ENCODE peak calls at places on chromosomes 2 and 18, in seven cellular contexts. Z is H54; K is stimulated activated CD4-positive, alpha-beta T cell treated with anti-CD3 and anti-CD28 coated beads, Interleukin-15, amount 100 ng/mL, for 24 hours; N is Peyer's patch; Y is Panc1; E is GM04504; L is activated CD8-positive, alpha-beta memory T cell treated with anti-CD3 and anti-CD28 coated beads, Interleukin-2, amount 50 U/mL, for 48 hours. V is an unnamed sample.

GRCh38 chr2:127226520-127227263 is 6.6 kb upstream of the CYP27C1 start:
- DNase-seq in N (no peak), Y (peak), K (peak), L (peak), Z (peak), E (peak), V (no peak)

GRCh38 chr2:227117852-227118251 is 46.2 kb downstream of the COL4A4 start:
- DNase-seq in Y (no peak), N (no peak), Z (no peak), L (no peak), K (no peak), E (no peak), V (no peak)

GRCh38 chr18:74413811-74414210 is 43.3 kb downstream of the DIPK1C start:
- DNase-seq in L (no peak), Z (no peak), K (no peak), Y (no peak), E (no peak), N (no peak), V (no peak)

GRCh38 chr2:96856776-96857673 is 791 bp downstream of the ANKRD39 start:
- DNase-seq in Y (no peak), Z (no peak), E (no peak), L (peak), K (peak), N (peak), V (no peak)

GRCh38 chr2:235278771-235279355 is 215.0 kb upstream of the AGAP1 start:
- DNase-seq in Y (no peak), N (no peak), K (no peak), Z (no peak), L (no peak), E (no peak), V (no peak)

GRCh38 chr2:29749843-29750242 is 171.5 kb downstream of the ALK start:
- DNase-seq in K (no peak), N (no peak), L (no peak), Z (no peak), E (no peak), Y (no peak), V (no peak)

GRCh38 chr2:15729001-15729400 is 137.3 kb downstream of the DDX1 start:
- DNase-seq in Y (no peak), N (no peak), L (no peak), Z (no peak), K (no peak), E (no peak), V (no peak)

GRCh38 chr2:144596074-144596871 is 76.4 kb upstream of the ZEB2 start:
- DNase-seq in E (no peak), Y (peak), K (no peak), Z (peak), N (peak), L (no peak), V (no peak)

GRCh38 chr2:188596054-188596453 is 304.4 kb downstream of the GULP1 start:
- DNase-seq in K (no peak), Z (no peak), E (no peak), Y (no peak), N (no peak), L (no peak), V (no peak)

GRCh38 chr2:42874838-42875801 is 82.7 kb upstream of the HAAO start:
- DNase-seq in E (no peak), N (no peak), Z (no peak), K (no peak), L (peak), Y (no peak), V (no peak)

GRCh38 chr2:217909156-217909820 is 93.5 kb downstream of the TNS1 start:
- DNase-seq in K (no peak), Y (no peak), Z (no peak), E (no peak), N (no peak), L (no peak), V (no peak)

GRCh38 chr2:9380702-9381628 is 42.4 kb downstream of the ITGB1BP1 start:
- DNase-seq in N (no peak), Y (peak), L (no peak), K (no peak), Z (peak), E (peak), V (no peak)

GRCh38 chr2:118312963-118313756 is 224.9 kb downstream of the INSIG2 start:
- DNase-seq in Y (no peak), N (no peak), Z (no peak), L (no peak), E (no peak), K (peak), V (no peak)

GRCh38 chr2:184695-185094 is 79.1 kb downstream of the SH3YL1 start:
- DNase-seq in Z (no peak), Y (no peak), K (no peak), E (no peak), N (no peak), L (no peak), V (no peak)

GRCh38 chr18:61435064-61435652 is 101.9 kb downstream of the CDH20 start:
- DNase-seq in Z (no peak), Y (no peak), E (no peak), K (no peak), N (no peak), L (no peak), V (no peak)

GRCh38 chr2:64008434-64009009 is 10.7 kb downstream of the VPS54 start:
- DNase-seq in L (no peak), Y (no peak), K (no peak), N (no peak), Z (no peak), E (no peak), V (no peak)

GRCh38 chr2:54524236-54524991 is 68.3 kb downstream of the SPTBN1 start:
- DNase-seq in L (no peak), K (peak), N (no peak), E (peak), Z (peak), Y (no peak), V (no peak)

GRCh38 chr2:88658318-88658717 is 31.1 kb upstream of the EIF2AK3 start:
- DNase-seq in N (no peak), L (no peak), E (no peak), Y (no peak), Z (no peak), K (no peak), V (no peak)

GRCh38 chr2:201450910-201451329 is 338 bp downstream of the TRAK2 start:
- DNase-seq in L (no peak), N (no peak), E (no peak), Z (no peak), K (no peak), Y (no peak), V (no peak)

GRCh38 chr2:149527998-149528775 is 59.4 kb downstream of the MMADHC start:
- DNase-seq in N (no peak), L (no peak), K (no peak), E (no peak), Y (no peak), Z (no peak), V (no peak)

GRCh38 chr18:35680139-35680551 is 98.6 kb downstream of the GALNT1 start:
- DNase-seq in K (no peak), E (no peak), N (no peak), Y (no peak), L (no peak), Z (no peak), V (no peak)

GRCh38 chr2:115867024-115867423 is 1424.6 kb downstream of the DPP10 start:
- DNase-seq in K (no peak), Z (no peak), L (no peak), N (no peak), E (no peak), Y (no peak), V (no peak)

GRCh38 chr18:47342566-47342965 is 91.1 kb upstream of the SKOR2 start:
- DNase-seq in Z (no peak), L (no peak), K (no peak), N (no peak), E (no peak), Y (no peak), V (no peak)

GRCh38 chr2:102765061-102765460 is 3.2 kb downstream of the TMEM182 start:
- DNase-seq in Z (no peak), L (no peak), N (no peak), K (no peak), E (no peak), Y (no peak), V (no peak)

V was measured in NCI-H1930.